ENCODE peak calls at places on chromosomes 11 and 22, in seven cellular contexts. One of them, this sample, is unnamed.

GRCh38 chr11:118117790-118118601 is 31.2 kb upstream of the SMIM35 start:
- DNase-seq in astrocyte of the cerebellum: no peak
- DNase-seq in transverse colon: no peak
- DNase-seq in epithelial cell of esophagus: no peak
- DNase-seq in AG04450: no peak
- DNase-seq in pancreas: no peak
- DNase-seq in PC-3: no peak
- DNase-seq in this sample: no peak

GRCh38 chr22:46547883-46548244 is 10.4 kb upstream of the CELSR1 start:
- DNase-seq in astrocyte of the cerebellum: no peak
- DNase-seq in transverse colon: peak; percentile 51
- DNase-seq in epithelial cell of esophagus: peak; percentile 70
- DNase-seq in AG04450: peak; percentile 47
- DNase-seq in pancreas: no peak
- DNase-seq in PC-3: peak; percentile 32
- DNase-seq in this sample: peak; percentile 71

GRCh38 chr11:117419136-117419914 is 91.7 kb downstream of the CEP164 start:
- DNase-seq in astrocyte of the cerebellum: no peak
- DNase-seq in transverse colon: no peak
- DNase-seq in epithelial cell of esophagus: peak; percentile 4
- DNase-seq in AG04450: no peak
- DNase-seq in pancreas: no peak
- DNase-seq in PC-3: no peak
- DNase-seq in this sample: no peak

GRCh38 chr11:1193326-1194230 is 29.3 kb upstream of the MUC5B start:
- DNase-seq in astrocyte of the cerebellum: no peak
- DNase-seq in transverse colon: peak; percentile 14
- DNase-seq in epithelial cell of esophagus: no peak
- DNase-seq in AG04450: no peak
- DNase-seq in pancreas: no peak
- DNase-seq in PC-3: no peak
- DNase-seq in this sample: no peak

GRCh38 chr11:33412231-33412630 is 155.1 kb downstream of the HIPK3 start:
- DNase-seq in astrocyte of the cerebellum: no peak
- DNase-seq in transverse colon: no peak
- DNase-seq in epithelial cell of esophagus: no peak
- DNase-seq in AG04450: no peak
- DNase-seq in pancreas: no peak
- DNase-seq in PC-3: no peak
- DNase-seq in this sample: no peak

GRCh38 chr11:96486890-96487633 is 97.2 kb downstream of the JRKL start:
- DNase-seq in astrocyte of the cerebellum: no peak
- DNase-seq in transverse colon: peak; percentile 59
- DNase-seq in epithelial cell of esophagus: peak; percentile 88
- DNase-seq in AG04450: no peak
- DNase-seq in pancreas: peak; percentile 48
- DNase-seq in PC-3: peak; percentile 95
- DNase-seq in this sample: no peak

GRCh38 chr22:44719586-44720368 is 17.8 kb downstream of the PRR5 start:
- DNase-seq in astrocyte of the cerebellum: no peak
- DNase-seq in transverse colon: peak; percentile 69
- DNase-seq in epithelial cell of esophagus: no peak
- DNase-seq in AG04450: no peak
- DNase-seq in pancreas: peak; percentile 69
- DNase-seq in PC-3: no peak
- DNase-seq in this sample: no peak

GRCh38 chr11:68704887-68705286 is 20.5 kb downstream of the GAL start:
- DNase-seq in astrocyte of the cerebellum: no peak
- DNase-seq in transverse colon: no peak
- DNase-seq in epithelial cell of esophagus: no peak
- DNase-seq in AG04450: no peak
- DNase-seq in pancreas: no peak
- DNase-seq in PC-3: no peak
- DNase-seq in this sample: no peak

GRCh38 chr11:12778506-12778905 is 104.3 kb downstream of the TEAD1 start:
- DNase-seq in astrocyte of the cerebellum: no peak
- DNase-seq in transverse colon: no peak
- DNase-seq in epithelial cell of esophagus: no peak
- DNase-seq in AG04450: no peak
- DNase-seq in pancreas: no peak
- DNase-seq in PC-3: no peak
- DNase-seq in this sample: no peak

GRCh38 chr11:119339581-119340334 is 925 bp downstream of the C1QTNF5 start:
- DNase-seq in astrocyte of the cerebellum: no peak
- DNase-seq in transverse colon: peak; percentile 68
- DNase-seq in epithelial cell of esophagus: peak; percentile 29
- DNase-seq in AG04450: no peak
- DNase-seq in pancreas: peak; percentile 67
- DNase-seq in PC-3: peak; percentile 47
- DNase-seq in this sample: no peak

GRCh38 chr11:86931059-86931964 is 23.9 kb downstream of the FZD4 start:
- DNase-seq in astrocyte of the cerebellum: no peak
- DNase-seq in transverse colon: no peak
- DNase-seq in epithelial cell of esophagus: no peak
- DNase-seq in AG04450: no peak
- DNase-seq in pancreas: no peak
- DNase-seq in PC-3: no peak
- DNase-seq in this sample: no peak
- TF ChIP-seq CTCF in astrocyte of the cerebellum: no peak
- TF ChIP-seq CTCF in transverse colon: no peak
- TF ChIP-seq CTCF in epithelial cell of esophagus: no peak
- TF ChIP-seq CTCF in AG04450: no peak
- TF ChIP-seq CTCF in pancreas: no peak
- TF ChIP-seq CTCF in PC-3: no peak
- TF ChIP-seq CTCF in this sample: no peak

GRCh38 chr22:30947163-30947820 is 21.3 kb downstream of the MORC2 start:
- DNase-seq in astrocyte of the cerebellum: no peak
- DNase-seq in transverse colon: peak; percentile 37
- DNase-seq in epithelial cell of esophagus: peak; percentile 91
- DNase-seq in AG04450: no peak
- DNase-seq in pancreas: no peak
- DNase-seq in PC-3: no peak
- DNase-seq in this sample: no peak

GRCh38 chr22:30948930-30949342 is 19.6 kb downstream of the MORC2 start:
- DNase-seq in astrocyte of the cerebellum: no peak
- DNase-seq in transverse colon: no peak
- DNase-seq in epithelial cell of esophagus: no peak
- DNase-seq in AG04450: no peak
- DNase-seq in pancreas: no peak
- DNase-seq in PC-3: no peak
- DNase-seq in this sample: no peak

GRCh38 chr22:30946354-30946753 is 22.2 kb downstream of the MORC2 start:
- DNase-seq in astrocyte of the cerebellum: no peak
- DNase-seq in transverse colon: no peak
- DNase-seq in epithelial cell of esophagus: no peak
- DNase-seq in AG04450: no peak
- DNase-seq in pancreas: no peak
- DNase-seq in PC-3: no peak
- DNase-seq in this sample: no peak

GRCh38 chr22:30947821-30948454 is 20.6 kb downstream of the MORC2 start:
- DNase-seq in astrocyte of the cerebellum: peak; percentile 54
- DNase-seq in transverse colon: no peak
- DNase-seq in epithelial cell of esophagus: peak; percentile 71
- DNase-seq in AG04450: peak; percentile 36
- DNase-seq in pancreas: no peak
- DNase-seq in PC-3: peak; percentile 47
- DNase-seq in this sample: peak; percentile 13

GRCh38 chr22:30949934-30950660 is 18.5 kb downstream of the MORC2 start:
- DNase-seq in astrocyte of the cerebellum: no peak
- DNase-seq in transverse colon: no peak
- DNase-seq in epithelial cell of esophagus: peak; percentile 72
- DNase-seq in AG04450: no peak
- DNase-seq in pancreas: no peak
- DNase-seq in PC-3: no peak
- DNase-seq in this sample: no peak
- TF ChIP-seq CTCF in astrocyte of the cerebellum: peak; percentile 12
- TF ChIP-seq CTCF in transverse colon: no peak
- TF ChIP-seq CTCF in epithelial cell of esophagus: peak; percentile 5
- TF ChIP-seq CTCF in AG04450: peak; percentile 26
- TF ChIP-seq CTCF in pancreas: no peak
- TF ChIP-seq CTCF in PC-3: no peak
- TF ChIP-seq CTCF in this sample: peak; percentile 26

DNA sequence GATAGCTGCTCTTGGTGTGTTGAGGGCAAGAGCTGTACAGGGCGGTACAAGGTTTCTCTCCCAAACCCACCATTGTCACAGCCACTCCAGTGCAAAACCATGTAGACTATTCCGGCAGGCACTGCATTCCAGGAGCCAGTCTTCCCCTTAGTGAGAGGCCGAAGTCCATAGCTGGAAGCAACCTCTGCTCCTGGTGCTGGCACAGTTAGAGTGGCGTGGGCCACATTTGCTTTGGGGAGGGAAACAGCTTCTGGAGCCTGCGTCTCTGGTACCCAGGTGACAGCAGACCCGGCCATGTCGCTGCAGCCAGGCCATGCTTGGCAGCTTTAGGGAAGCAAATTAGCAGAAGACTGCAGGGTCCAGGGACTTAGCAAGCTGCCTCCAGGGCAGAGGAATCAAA is 788.0 kb downstream of the BRD1 start:
- DNase-seq in astrocyte of the cerebellum: no peak
- DNase-seq in transverse colon: no peak
- DNase-seq in epithelial cell of esophagus: no peak
- DNase-seq in AG04450: no peak
- DNase-seq in pancreas: no peak
- DNase-seq in PC-3: no peak
- DNase-seq in this sample: no peak
- TF ChIP-seq CTCF in astrocyte of the cerebellum: no peak
- TF ChIP-seq CTCF in transverse colon: no peak
- TF ChIP-seq CTCF in epithelial cell of esophagus: no peak
- TF ChIP-seq CTCF in AG04450: no peak
- TF ChIP-seq CTCF in pancreas: no peak
- TF ChIP-seq CTCF in PC-3: no peak
- TF ChIP-seq CTCF in this sample: no peak

GRCh38 chr11:11586465-11586864 is 35.3 kb downstream of the GALNT18 start:
- DNase-seq in astrocyte of the cerebellum: no peak
- DNase-seq in transverse colon: no peak
- DNase-seq in epithelial cell of esophagus: no peak
- DNase-seq in AG04450: no peak
- DNase-seq in pancreas: no peak
- DNase-seq in PC-3: no peak
- DNase-seq in this sample: no peak
- TF ChIP-seq CTCF in astrocyte of the cerebellum: no peak
- TF ChIP-seq CTCF in transverse colon: no peak
- TF ChIP-seq CTCF in epithelial cell of esophagus: no peak
- TF ChIP-seq CTCF in AG04450: no peak
- TF ChIP-seq CTCF in pancreas: no peak
- TF ChIP-seq CTCF in PC-3: no peak
- TF ChIP-seq CTCF in this sample: no peak

GRCh38 chr11:105000797-105001196 is 22.2 kb downstream of the CASP5 start:
- DNase-seq in astrocyte of the cerebellum: no peak
- DNase-seq in transverse colon: peak; percentile 29
- DNase-seq in epithelial cell of esophagus: peak; percentile 2
- DNase-seq in AG04450: no peak
- DNase-seq in pancreas: peak; percentile 15
- DNase-seq in PC-3: no peak
- DNase-seq in this sample: no peak
- TF ChIP-seq CTCF in astrocyte of the cerebellum: peak; percentile 34
- TF ChIP-seq CTCF in transverse colon: peak; percentile 47
- TF ChIP-seq CTCF in epithelial cell of esophagus: peak; percentile 45
- TF ChIP-seq CTCF in AG04450: peak; percentile 38
- TF ChIP-seq CTCF in pancreas: peak; percentile 20
- TF ChIP-seq CTCF in PC-3: peak; percentile 82
- TF ChIP-seq CTCF in this sample: peak; percentile 49

GRCh38 chr11:17720796-17721171 is 1.4 kb downstream of the MYOD1 start:
- DNase-seq in astrocyte of the cerebellum: no peak
- DNase-seq in transverse colon: no peak
- DNase-seq in epithelial cell of esophagus: no peak
- DNase-seq in AG04450: no peak
- DNase-seq in pancreas: no peak
- DNase-seq in PC-3: no peak
- DNase-seq in this sample: no peak

GRCh38 chr11:17721242-17721999 is 2.0 kb downstream of the MYOD1 start:
- DNase-seq in astrocyte of the cerebellum: no peak
- DNase-seq in transverse colon: no peak
- DNase-seq in epithelial cell of esophagus: no peak
- DNase-seq in AG04450: no peak
- DNase-seq in pancreas: no peak
- DNase-seq in PC-3: no peak
- DNase-seq in this sample: no peak

GRCh38 chr11:17719940-17720795 is 797 bp downstream of the MYOD1 start:
- DNase-seq in astrocyte of the cerebellum: no peak
- DNase-seq in transverse colon: no peak
- DNase-seq in epithelial cell of esophagus: no peak
- DNase-seq in AG04450: no peak
- DNase-seq in pancreas: no peak
- DNase-seq in PC-3: no peak
- DNase-seq in this sample: no peak

GRCh38 chr11:17724020-17724908 is 4.9 kb downstream of the MYOD1 start:
- DNase-seq in astrocyte of the cerebellum: no peak
- DNase-seq in transverse colon: no peak
- DNase-seq in epithelial cell of esophagus: no peak
- DNase-seq in AG04450: no peak
- DNase-seq in pancreas: no peak
- DNase-seq in PC-3: no peak
- DNase-seq in this sample: no peak

GRCh38 chr11:17722000-17722643 is 2.8 kb downstream of the MYOD1 start:
- DNase-seq in astrocyte of the cerebellum: no peak
- DNase-seq in transverse colon: no peak
- DNase-seq in epithelial cell of esophagus: peak; percentile 37
- DNase-seq in AG04450: no peak
- DNase-seq in pancreas: no peak
- DNase-seq in PC-3: peak; percentile 60
- DNase-seq in this sample: no peak
- TF ChIP-seq CTCF in astrocyte of the cerebellum: peak; percentile 82
- TF ChIP-seq CTCF in transverse colon: no peak
- TF ChIP-seq CTCF in epithelial cell of esophagus: peak; percentile 58
- TF ChIP-seq CTCF in AG04450: peak; percentile 53
- TF ChIP-seq CTCF in pancreas: no peak
- TF ChIP-seq CTCF in PC-3: peak; percentile 61
- TF ChIP-seq CTCF in this sample: peak; percentile 90